ENCODE peak calls at places on chromosomes 2 and 18, in eight cellular contexts. One of them, this sample, is unnamed.

GRCh38 chr2:234335676-234336228 is 161.1 kb downstream of the ARL4C start:
- DNase-seq in AG04450: no peak
- DNase-seq in HTR-8/SVneo: peak
- DNase-seq in uterus: peak
- DNase-seq in NCI-H2171: peak
- DNase-seq in lower lobe of right lung: peak
- DNase-seq in mucosa of gallbladder: peak
- DNase-seq in dermis microvascular lymphatic vessel endothelial cell: peak
- DNase-seq in this sample: peak

GRCh38 chr2:223734346-223734745 is 103.0 kb downstream of the AP1S3 start:
- DNase-seq in AG04450: no peak
- DNase-seq in HTR-8/SVneo: no peak
- DNase-seq in uterus: no peak
- DNase-seq in NCI-H2171: no peak
- DNase-seq in lower lobe of right lung: no peak
- DNase-seq in mucosa of gallbladder: no peak
- DNase-seq in dermis microvascular lymphatic vessel endothelial cell: no peak
- DNase-seq in this sample: no peak

GRCh38 chr2:109727929-109728447 is 66.1 kb upstream of the RGPD5 start:
- DNase-seq in AG04450: no peak
- DNase-seq in HTR-8/SVneo: no peak
- DNase-seq in uterus: no peak
- DNase-seq in NCI-H2171: no peak
- DNase-seq in lower lobe of right lung: no peak
- DNase-seq in mucosa of gallbladder: no peak
- DNase-seq in dermis microvascular lymphatic vessel endothelial cell: no peak
- DNase-seq in this sample: no peak

GRCh38 chr2:187500585-187501359 is 52.7 kb upstream of the CALCRL start:
- DNase-seq in AG04450: peak
- DNase-seq in HTR-8/SVneo: peak
- DNase-seq in uterus: no peak
- DNase-seq in NCI-H2171: no peak
- DNase-seq in lower lobe of right lung: no peak
- DNase-seq in mucosa of gallbladder: no peak
- DNase-seq in dermis microvascular lymphatic vessel endothelial cell: peak
- DNase-seq in this sample: no peak

GRCh38 chr18:23231340-23232021 is 96.2 kb downstream of the CABLES1 start:
- DNase-seq in AG04450: peak
- DNase-seq in HTR-8/SVneo: no peak
- DNase-seq in uterus: peak
- DNase-seq in NCI-H2171: no peak
- DNase-seq in lower lobe of right lung: peak
- DNase-seq in mucosa of gallbladder: peak
- DNase-seq in dermis microvascular lymphatic vessel endothelial cell: peak
- DNase-seq in this sample: peak

GRCh38 chr2:23536326-23536725 is 151.3 kb downstream of the KLHL29 start:
- DNase-seq in AG04450: no peak
- DNase-seq in HTR-8/SVneo: no peak
- DNase-seq in uterus: no peak
- DNase-seq in NCI-H2171: no peak
- DNase-seq in lower lobe of right lung: no peak
- DNase-seq in mucosa of gallbladder: no peak
- DNase-seq in dermis microvascular lymphatic vessel endothelial cell: no peak
- DNase-seq in this sample: no peak

GRCh38 chr18:50632895-50633515 is 73.1 kb downstream of the MAPK4 start:
- DNase-seq in AG04450: no peak
- DNase-seq in HTR-8/SVneo: no peak
- DNase-seq in uterus: no peak
- DNase-seq in NCI-H2171: no peak
- DNase-seq in lower lobe of right lung: no peak
- DNase-seq in mucosa of gallbladder: no peak
- DNase-seq in dermis microvascular lymphatic vessel endothelial cell: no peak
- DNase-seq in this sample: no peak

GRCh38 chr2:237283136-237283928 is 130.6 kb downstream of the COL6A3 start:
- DNase-seq in AG04450: no peak
- DNase-seq in HTR-8/SVneo: peak
- DNase-seq in uterus: no peak
- DNase-seq in NCI-H2171: no peak
- DNase-seq in lower lobe of right lung: no peak
- DNase-seq in mucosa of gallbladder: no peak
- DNase-seq in dermis microvascular lymphatic vessel endothelial cell: peak
- DNase-seq in this sample: no peak

GRCh38 chr2:51013060-51013746 is 18.7 kb downstream of the NRXN1 start:
- DNase-seq in AG04450: no peak
- DNase-seq in HTR-8/SVneo: no peak
- DNase-seq in uterus: no peak
- DNase-seq in NCI-H2171: peak
- DNase-seq in lower lobe of right lung: peak
- DNase-seq in mucosa of gallbladder: no peak
- DNase-seq in dermis microvascular lymphatic vessel endothelial cell: no peak
- DNase-seq in this sample: no peak

GRCh38 chr18:35672897-35673296 is 91.4 kb downstream of the GALNT1 start:
- DNase-seq in AG04450: peak
- DNase-seq in HTR-8/SVneo: no peak
- DNase-seq in uterus: no peak
- DNase-seq in NCI-H2171: no peak
- DNase-seq in lower lobe of right lung: no peak
- DNase-seq in mucosa of gallbladder: no peak
- DNase-seq in dermis microvascular lymphatic vessel endothelial cell: peak
- DNase-seq in this sample: no peak

GRCh38 chr18:11175266-11175947 is 26.0 kb upstream of the PIEZO2 start:
- DNase-seq in AG04450: peak
- DNase-seq in HTR-8/SVneo: no peak
- DNase-seq in uterus: no peak
- DNase-seq in NCI-H2171: no peak
- DNase-seq in lower lobe of right lung: no peak
- DNase-seq in mucosa of gallbladder: no peak
- DNase-seq in dermis microvascular lymphatic vessel endothelial cell: no peak
- DNase-seq in this sample: no peak

GRCh38 chr2:9629222-9630000 is 1.4 kb downstream of the YWHAQ start:
- DNase-seq in AG04450: no peak
- DNase-seq in HTR-8/SVneo: no peak
- DNase-seq in uterus: no peak
- DNase-seq in NCI-H2171: no peak
- DNase-seq in lower lobe of right lung: no peak
- DNase-seq in mucosa of gallbladder: no peak
- DNase-seq in dermis microvascular lymphatic vessel endothelial cell: peak
- DNase-seq in this sample: no peak

GRCh38 chr18:25594351-25594750 is 242.4 kb upstream of the ZNF521 start:
- DNase-seq in AG04450: no peak
- DNase-seq in HTR-8/SVneo: no peak
- DNase-seq in uterus: no peak
- DNase-seq in NCI-H2171: no peak
- DNase-seq in lower lobe of right lung: no peak
- DNase-seq in mucosa of gallbladder: no peak
- DNase-seq in dermis microvascular lymphatic vessel endothelial cell: no peak
- DNase-seq in this sample: no peak

GRCh38 chr2:178700922-178701342 is 106.3 kb downstream of the TTN start:
- DNase-seq in AG04450: no peak
- DNase-seq in HTR-8/SVneo: peak
- DNase-seq in uterus: no peak
- DNase-seq in NCI-H2171: no peak
- DNase-seq in lower lobe of right lung: no peak
- DNase-seq in mucosa of gallbladder: no peak
- DNase-seq in dermis microvascular lymphatic vessel endothelial cell: peak
- DNase-seq in this sample: no peak

This sample was measured in left cardiac atrium.